ENCODE peak calls at places on chromosomes 2 and 18, in four cellular contexts. One of them, this sample, is unnamed.
A peak's percentile ranks its signal among the peaks of the same experiment; 100 is the strongest.

GRCh38 chr2:157839822-157840221 is 36.3 kb downstream of the ACVR1 start:
- DNase-seq in AG04450: no peak
- DNase-seq in transverse colon: no peak
- DNase-seq in spleen: no peak
- DNase-seq in this sample: no peak

GRCh38 chr2:196500686-196501431 is 138.7 kb upstream of the CCDC150 start:
- DNase-seq in AG04450: no peak
- DNase-seq in transverse colon: no peak
- DNase-seq in spleen: no peak
- DNase-seq in this sample: no peak

GRCh38 chr2:233698740-233699139 is 6.0 kb downstream of the UGT1A6 start:
- DNase-seq in AG04450: no peak
- DNase-seq in transverse colon: no peak
- DNase-seq in spleen: no peak
- DNase-seq in this sample: no peak

GRCh38 chr2:240601831-240602160 is 15.3 kb downstream of the CAPN10 start:
- DNase-seq in AG04450: no peak
- DNase-seq in transverse colon: peak; percentile 6
- DNase-seq in spleen: peak; percentile 66
- DNase-seq in this sample: no peak

GRCh38 chr2:234436482-234436837 is 60.4 kb downstream of the ARL4C start:
- DNase-seq in AG04450: no peak
- DNase-seq in transverse colon: no peak
- DNase-seq in spleen: no peak
- DNase-seq in this sample: no peak

GRCh38 chr2:139067072-139067471 is 286.9 kb upstream of the NXPH2 start:
- DNase-seq in AG04450: no peak
- DNase-seq in transverse colon: no peak
- DNase-seq in spleen: no peak
- DNase-seq in this sample: no peak

GRCh38 chr18:13289501-13290205 is 71.1 kb downstream of the LDLRAD4 start:
- DNase-seq in AG04450: no peak
- DNase-seq in transverse colon: no peak
- DNase-seq in spleen: no peak
- DNase-seq in this sample: no peak

GRCh38 chr2:232588680-232589585 is 38.4 kb downstream of the EIF4E2 start:
- DNase-seq in AG04450: peak; percentile 60
- DNase-seq in transverse colon: peak; percentile 71
- DNase-seq in spleen: no peak
- DNase-seq in this sample: peak; percentile 34

GRCh38 chr18:46770708-46771107 is 13.9 kb upstream of the ST8SIA5 start:
- DNase-seq in AG04450: no peak
- DNase-seq in transverse colon: no peak
- DNase-seq in spleen: no peak
- DNase-seq in this sample: no peak

GRCh38 chr2:145777297-145777696 is 1257.4 kb upstream of the ZEB2 start:
- DNase-seq in AG04450: no peak
- DNase-seq in transverse colon: no peak
- DNase-seq in spleen: no peak
- DNase-seq in this sample: no peak

GRCh38 chr2:237571551-237571950 is 5.2 kb downstream of the PRLH start:
- DNase-seq in AG04450: no peak
- DNase-seq in transverse colon: no peak
- DNase-seq in spleen: peak; percentile 64
- DNase-seq in this sample: no peak

GRCh38 chr2:138084206-138084605 is 119.9 kb downstream of the HNMT start:
- DNase-seq in AG04450: no peak
- DNase-seq in transverse colon: no peak
- DNase-seq in spleen: no peak
- DNase-seq in this sample: no peak

GRCh38 chr2:90207454-90208058 is 1516.1 kb downstream of the RPIA start:
- DNase-seq in AG04450: no peak
- DNase-seq in transverse colon: no peak
- DNase-seq in spleen: no peak
- DNase-seq in this sample: no peak

GRCh38 chr2:17579605-17580318 is 39.3 kb downstream of the VSNL1 start:
- DNase-seq in AG04450: no peak
- DNase-seq in transverse colon: peak; percentile 39
- DNase-seq in spleen: no peak
- DNase-seq in this sample: no peak
- H3K27ac ChIP-seq in AG04450: no peak overlapping the region
- H3K27ac ChIP-seq in transverse colon: peak overlapping the region; percentile 78
- H3K27ac ChIP-seq in spleen: no peak overlapping the region
- H3K27ac ChIP-seq in this sample: peak overlapping the region; percentile 21

DNA sequence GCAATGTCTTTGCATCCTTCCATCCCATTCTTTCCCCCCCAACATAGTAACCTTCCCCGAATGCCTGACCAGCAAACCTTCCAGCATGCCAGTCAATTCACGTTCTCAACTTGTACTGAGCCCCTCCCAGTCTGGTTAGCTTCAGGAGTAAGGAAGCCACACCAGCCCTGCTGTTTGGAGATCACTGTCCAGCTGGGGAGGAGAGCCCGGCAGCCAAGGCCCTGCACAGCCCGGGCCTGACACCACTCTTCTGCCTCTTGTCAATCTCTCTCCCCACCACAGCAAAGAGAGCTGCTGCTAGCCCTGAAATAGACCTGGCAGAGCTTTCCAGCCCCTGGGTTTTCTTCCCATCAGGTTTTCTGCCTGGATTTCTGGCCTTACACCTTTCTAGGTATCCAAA is 185.8 kb upstream of the ID2 start:
- DNase-seq in AG04450: no peak
- DNase-seq in transverse colon: no peak
- DNase-seq in spleen: peak; percentile 39
- DNase-seq in this sample: no peak
- H3K27ac ChIP-seq in AG04450: no peak overlapping the region
- H3K27ac ChIP-seq in transverse colon: peak overlapping the region; percentile 37
- H3K27ac ChIP-seq in spleen: no peak overlapping the region
- H3K27ac ChIP-seq in this sample: no peak overlapping the region

DNA sequence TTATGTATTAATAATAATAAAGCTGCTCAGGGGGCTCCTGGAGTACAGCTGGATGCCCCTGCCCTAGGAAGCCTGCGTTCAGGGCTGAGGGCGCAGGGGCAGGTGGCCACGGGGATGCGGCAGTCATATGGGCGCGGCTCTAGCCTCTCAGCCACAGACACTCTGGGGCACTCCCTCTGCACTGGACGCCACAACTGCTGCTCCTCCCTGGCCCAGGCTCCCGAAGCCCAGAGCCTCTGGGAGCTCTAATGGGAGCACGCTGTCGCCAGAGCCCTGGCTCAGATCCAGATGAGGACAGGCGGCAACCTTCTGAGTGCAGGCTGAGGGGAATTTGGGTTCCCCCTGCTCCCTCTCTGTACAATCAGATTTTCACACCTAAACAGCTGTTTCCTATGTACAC is 93.6 kb downstream of the MTCL1 start:
- DNase-seq in AG04450: no peak
- DNase-seq in transverse colon: peak; percentile 65
- DNase-seq in spleen: no peak
- DNase-seq in this sample: no peak
- H3K27ac ChIP-seq in AG04450: peak overlapping the region; percentile 100
- H3K27ac ChIP-seq in transverse colon: peak overlapping the region; percentile 18
- H3K27ac ChIP-seq in spleen: no peak overlapping the region
- H3K27ac ChIP-seq in this sample: no peak overlapping the region

GRCh38 chr2:68216454-68217310 is 35.6 kb downstream of the PPP3R1 start:
- DNase-seq in AG04450: no peak
- DNase-seq in transverse colon: no peak
- DNase-seq in spleen: no peak
- DNase-seq in this sample: no peak

GRCh38 chr2:68217729-68218128 is 34.6 kb downstream of the PPP3R1 start:
- DNase-seq in AG04450: no peak
- DNase-seq in transverse colon: no peak
- DNase-seq in spleen: no peak
- DNase-seq in this sample: no peak

GRCh38 chr2:68222287-68222686 is 30.0 kb downstream of the PPP3R1 start:
- DNase-seq in AG04450: no peak
- DNase-seq in transverse colon: no peak
- DNase-seq in spleen: no peak
- DNase-seq in this sample: no peak

GRCh38 chr2:68214381-68214780 is 38.0 kb downstream of the PPP3R1 start:
- DNase-seq in AG04450: no peak
- DNase-seq in transverse colon: no peak
- DNase-seq in spleen: no peak
- DNase-seq in this sample: no peak

DNA sequence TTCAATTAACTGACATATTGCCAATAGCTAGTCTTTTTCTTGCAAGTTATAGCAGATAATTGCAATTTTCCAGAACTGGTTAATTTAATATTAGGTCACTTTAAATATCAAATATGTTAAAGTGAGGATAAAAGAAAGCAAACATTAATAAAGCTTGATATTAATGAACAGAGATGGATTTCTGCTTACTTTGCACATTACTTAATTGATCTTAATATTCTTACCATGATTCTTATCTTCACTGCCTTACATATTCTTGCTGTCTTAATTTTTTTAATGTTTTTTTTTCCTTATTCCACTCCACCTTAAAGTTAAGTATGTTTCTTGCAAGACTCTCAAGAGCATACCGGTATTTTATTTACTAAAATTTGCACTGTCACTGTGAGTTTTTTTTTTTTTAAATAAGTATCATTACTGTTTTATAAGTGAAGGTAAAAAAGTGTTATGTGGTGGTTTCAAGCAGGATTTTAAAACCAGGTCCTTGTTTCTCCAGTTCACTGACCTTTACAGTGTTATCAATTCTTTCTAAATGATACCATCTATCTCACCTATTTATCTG is 33.9 kb downstream of the PPP3R1 start:
- DNase-seq in AG04450: no peak
- DNase-seq in transverse colon: no peak
- DNase-seq in spleen: no peak
- DNase-seq in this sample: no peak
- H3K27ac ChIP-seq in AG04450: no peak overlapping the region
- H3K27ac ChIP-seq in transverse colon: no peak overlapping the region
- H3K27ac ChIP-seq in spleen: no peak overlapping the region
- H3K27ac ChIP-seq in this sample: no peak overlapping the region

DNA sequence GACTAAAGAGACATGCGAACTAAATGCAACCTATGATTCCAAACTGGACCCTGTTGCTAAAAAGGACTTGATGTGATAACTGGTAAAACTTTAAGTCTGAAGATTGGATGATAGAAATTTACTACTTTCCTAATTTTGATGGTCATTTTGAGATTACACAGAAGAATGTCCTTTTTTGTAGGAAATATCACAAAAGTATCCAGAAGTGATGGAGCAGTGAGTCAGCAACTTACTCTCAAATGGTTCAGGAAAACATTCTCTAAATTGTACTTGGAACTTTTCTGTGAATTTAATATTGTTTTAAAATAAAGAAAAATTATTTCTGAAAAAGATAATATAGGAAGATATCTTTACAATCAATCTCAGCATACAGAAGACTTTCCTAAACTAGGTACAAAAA is 19.9 kb downstream of the MBOAT2 start:
- DNase-seq in AG04450: no peak
- DNase-seq in transverse colon: no peak
- DNase-seq in spleen: no peak
- DNase-seq in this sample: no peak
- H3K27ac ChIP-seq in AG04450: no peak overlapping the region
- H3K27ac ChIP-seq in transverse colon: no peak overlapping the region
- H3K27ac ChIP-seq in spleen: no peak overlapping the region
- H3K27ac ChIP-seq in this sample: no peak overlapping the region

GRCh38 chr2:9018109-9018508 is 14.6 kb upstream of the MBOAT2 start:
- DNase-seq in AG04450: no peak
- DNase-seq in transverse colon: no peak
- DNase-seq in spleen: no peak
- DNase-seq in this sample: no peak
- H3K27ac ChIP-seq in AG04450: no peak overlapping the region
- H3K27ac ChIP-seq in transverse colon: no peak overlapping the region
- H3K27ac ChIP-seq in spleen: no peak overlapping the region
- H3K27ac ChIP-seq in this sample: no peak overlapping the region

GRCh38 chr18:22974707-22975106 is 41.6 kb downstream of the RBBP8 start:
- DNase-seq in AG04450: no peak
- DNase-seq in transverse colon: peak; percentile 10
- DNase-seq in spleen: no peak
- DNase-seq in this sample: no peak
- H3K27ac ChIP-seq in AG04450: no peak overlapping the region
- H3K27ac ChIP-seq in transverse colon: peak overlapping the region; percentile 56
- H3K27ac ChIP-seq in spleen: no peak overlapping the region
- H3K27ac ChIP-seq in this sample: no peak overlapping the region

DNA sequence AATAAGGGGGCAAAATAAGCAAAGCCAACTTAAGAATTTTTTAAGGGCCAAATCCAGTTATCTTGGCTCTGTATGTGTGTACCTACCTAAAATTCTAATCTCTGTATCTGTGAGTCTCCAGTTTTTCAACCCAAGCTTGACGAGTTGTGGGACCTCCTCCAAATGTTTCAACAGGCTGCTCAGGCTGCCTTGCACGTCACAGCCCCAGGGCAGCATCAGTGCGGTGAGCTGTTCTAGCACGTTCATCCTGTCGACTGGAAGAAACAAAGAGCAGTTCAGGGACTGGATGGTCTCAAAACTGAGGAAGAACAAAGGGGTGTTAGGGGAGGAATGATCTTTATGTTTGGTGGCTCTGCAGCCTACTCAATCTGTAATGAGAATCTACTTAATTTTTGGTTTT is 29.4 kb downstream of the NLRC4 start:
- DNase-seq in AG04450: no peak
- DNase-seq in transverse colon: no peak
- DNase-seq in spleen: no peak
- DNase-seq in this sample: peak; percentile 79
- H3K27ac ChIP-seq in AG04450: no peak overlapping the region
- H3K27ac ChIP-seq in transverse colon: no peak overlapping the region
- H3K27ac ChIP-seq in spleen: no peak overlapping the region
- H3K27ac ChIP-seq in this sample: peak overlapping the region; percentile 65

GRCh38 chr2:11710632-11711381 is 35.6 kb upstream of the LPIN1 start:
- DNase-seq in AG04450: no peak
- DNase-seq in transverse colon: no peak
- DNase-seq in spleen: no peak
- DNase-seq in this sample: no peak
- H3K27ac ChIP-seq in AG04450: no peak overlapping the region
- H3K27ac ChIP-seq in transverse colon: no peak overlapping the region
- H3K27ac ChIP-seq in spleen: no peak overlapping the region
- H3K27ac ChIP-seq in this sample: no peak overlapping the region

This sample was measured in epithelial cell of prostate.